ENCODE peak calls at places on chromosomes 3 and 15, in nine cellular contexts. E is B cell; B is uterus; V is HuH-7; M is posterior cingulate gyrus; W is lower lobe of right lung; O is activated CD4-positive, alpha-beta T cell treated with anti-CD3 and anti-CD28 coated beads for 1 hour; Z is NCI-H1092 treated with DMSO at 0.1 percent for 48 hours; G is EL. K is an unnamed sample.

GRCh38 chr3:162441716-162442115 is 945.1 kb downstream of the OTOL1 start:
- DNase-seq in V (no peak), E (no peak), O (no peak), B (no peak), M (no peak), W (no peak), Z (no peak), G (peak; percentile 6), K (no peak)

GRCh38 chr15:64806509-64806908 is 18.9 kb downstream of the PIF1 start:
- DNase-seq in Z (no peak), E (no peak), B (no peak), G (no peak), W (no peak), V (no peak), M (no peak), O (no peak), K (no peak)

GRCh38 chr3:184117649-184118048 is 17.5 kb upstream of the EIF2B5 start:
- DNase-seq in G (no peak), W (no peak), O (no peak), M (no peak), Z (no peak), B (no peak), E (no peak), V (no peak), K (no peak)

GRCh38 chr15:71259866-71260265 is 144.6 kb downstream of the THSD4 start:
- DNase-seq in E (no peak), O (no peak), B (no peak), W (no peak), Z (no peak), M (no peak), G (no peak), V (no peak), K (no peak)

GRCh38 chr15:78390823-78391222 is 47.2 kb upstream of the IREB2 start:
- DNase-seq in O (no peak), W (no peak), G (peak; percentile 85), M (no peak), V (no peak), B (no peak), E (no peak), Z (no peak), K (no peak)

GRCh38 chr3:107884719-107885460 is 205.9 kb downstream of the CD47 start:
- DNase-seq in M (no peak), O (no peak), Z (no peak), G (peak; percentile 94), V (no peak), E (peak; percentile 4), B (no peak), W (no peak), K (no peak)

GRCh38 chr3:184914628-184915027 is 102.7 kb downstream of the VPS8 start:
- DNase-seq in O (no peak), G (peak; percentile 44), W (no peak), V (no peak), B (no peak), M (no peak), E (no peak), Z (no peak), K (no peak)

GRCh38 chr3:129950318-129951046 is 24.0 kb upstream of the TRH start:
- DNase-seq in E (no peak), Z (no peak), W (no peak), V (no peak), O (no peak), B (no peak), G (no peak), M (no peak), K (no peak)

GRCh38 chr3:21273256-21273999 is 477.6 kb downstream of the ZNF385D start:
- DNase-seq in B (no peak), M (no peak), O (no peak), Z (no peak), W (no peak), E (no peak), V (no peak), G (peak; percentile 52), K (no peak)

GRCh38 chr3:39905788-39906187 is 96.4 kb downstream of the MYRIP start:
- DNase-seq in E (no peak), B (no peak), V (no peak), Z (no peak), M (no peak), O (no peak), G (no peak), W (no peak), K (no peak)

GRCh38 chr3:90132220-90132619 is 1024.8 kb downstream of the EPHA3 start:
- DNase-seq in G (no peak), W (no peak), O (no peak), Z (no peak), B (no peak), V (no peak), M (no peak), E (no peak), K (no peak)

GRCh38 chr3:17949116-17949515 is 206.7 kb upstream of the TBC1D5 start:
- DNase-seq in O (no peak), Z (no peak), E (no peak), V (no peak), W (no peak), G (no peak), B (no peak), M (no peak), K (no peak)

GRCh38 chr15:89114974-89115373 is 26.7 kb downstream of the ABHD2 start:
- DNase-seq in W (no peak), G (no peak), O (no peak), E (no peak), Z (peak; percentile 56), M (no peak), V (no peak), B (no peak), K (peak; percentile 80)

GRCh38 chr3:90015688-90016356 is 908.4 kb downstream of the EPHA3 start:
- DNase-seq in B (no peak), W (no peak), O (no peak), G (no peak), E (no peak), Z (no peak), V (no peak), M (no peak), K (no peak)

GRCh38 chr3:30156586-30157498 is 449.6 kb upstream of the TGFBR2 start:
- DNase-seq in B (no peak), W (no peak), M (no peak), O (no peak), V (no peak), E (no peak), Z (no peak), G (peak; percentile 6), K (no peak)

GRCh38 chr3:186152361-186152798 is 43.5 kb upstream of the ETV5 start:
- DNase-seq in W (no peak), G (no peak), Z (no peak), V (no peak), B (no peak), E (peak; percentile 39), O (no peak), M (no peak), K (no peak)

GRCh38 chr15:43463542-43463941 is 29.4 kb downstream of the TP53BP1 start:
- DNase-seq in W (no peak), Z (no peak), B (no peak), M (no peak), E (no peak), G (no peak), V (no peak), O (no peak), K (no peak)

GRCh38 chr3:182185341-182185740 is 473.6 kb downstream of the SOX2 start:
- DNase-seq in O (no peak), B (no peak), Z (no peak), G (no peak), E (no peak), M (no peak), V (no peak), W (no peak), K (no peak)

GRCh38 chr3:98829246-98829832 is 66.2 kb downstream of the ST3GAL6 start:
- DNase-seq in V (no peak), Z (no peak), B (no peak), M (no peak), E (no peak), G (no peak), O (no peak), W (no peak), K (no peak)

GRCh38 chr15:42331235-42331634 is 28.1 kb upstream of the CAPN3 start:
- DNase-seq in O (no peak), E (no peak), M (no peak), G (no peak), W (no peak), V (no peak), B (no peak), Z (no peak), K (no peak)

GRCh38 chr3:152377184-152377570 is 108.4 kb downstream of the MBNL1 start:
- DNase-seq in O (no peak), G (no peak), B (no peak), Z (no peak), W (no peak), M (no peak), V (no peak), E (no peak), K (no peak)

GRCh38 chr15:78098131-78098755 is 5.9 kb downstream of the SH2D7 start:
- DNase-seq in B (peak; percentile 7), E (no peak), O (no peak), G (no peak), M (peak; percentile 65), W (no peak), Z (no peak), V (no peak), K (no peak)

GRCh38 chr15:52294881-52295420 is 653 bp downstream of the MYO5C start:
- DNase-seq in B (no peak), Z (no peak), O (no peak), E (peak; percentile 23), W (no peak), G (no peak), M (no peak), V (no peak), K (no peak)

GRCh38 chr3:127610105-127610504 is 11.9 kb downstream of the MCM2 start:
- DNase-seq in W (no peak), Z (no peak), V (no peak), B (no peak), M (peak; percentile 41), G (peak; percentile 75), E (no peak), O (no peak), K (no peak)

GRCh38 chr3:85576091-85576690 is 617.4 kb downstream of the CADM2 start:
- DNase-seq in V (peak; percentile 5), M (no peak), E (peak; percentile 67), Z (peak; percentile 70), B (no peak), W (peak; percentile 45), O (no peak), G (peak; percentile 19), K (peak; percentile 42)

GRCh38 chr15:73564255-73564654 is 68.9 kb downstream of the NPTN start:
- DNase-seq in G (peak; percentile 51), E (no peak), Z (no peak), B (no peak), V (no peak), W (no peak), M (peak; percentile 88), O (no peak), K (no peak)

GRCh38 chr15:63246691-63247464 is 30.5 kb upstream of the APH1B start:
- DNase-seq in G (peak; percentile 78), B (peak; percentile 46), E (no peak), O (no peak), W (no peak), Z (no peak), M (no peak), V (no peak), K (no peak)

GRCh38 chr3:82739390-82739789 is 977.9 kb upstream of the GBE1 start:
- DNase-seq in M (no peak), E (no peak), V (no peak), O (no peak), Z (no peak), G (no peak), B (no peak), W (no peak), K (no peak)

GRCh38 chr3:66938338-66938963 is 59.7 kb upstream of the KBTBD8 start:
- DNase-seq in B (no peak), G (peak; percentile 58), O (no peak), W (no peak), V (no peak), M (no peak), E (peak; percentile 62), Z (peak; percentile 40), K (peak; percentile 66)

GRCh38 chr15:48928877-48929538 is 34.7 kb downstream of the SHC4 start:
- DNase-seq in Z (no peak), G (peak; percentile 33), B (no peak), W (no peak), O (no peak), E (no peak), M (no peak), V (no peak), K (no peak)

GRCh38 chr15:30859091-30859874 is 44.4 kb upstream of the FAN1 start:
- DNase-seq in Z (no peak), G (peak; percentile 56), B (no peak), O (no peak), E (peak; percentile 32), V (peak; percentile 8), M (no peak), W (no peak), K (no peak)

K was measured in NCI-H1105 treated with DMSO at 0.1 percent for 48 hours.